ENCODE peak calls at places on chromosome 3, in ten cellular contexts. E is AG10803, C is mucosa of descending colon, X is astrocyte of the spinal cord, J is breast epithelium, O is cardiac muscle cell, T is tibial artery, N is mammary epithelial cell, R is WERI-Rb-1, U is A673. I is an unnamed sample.
A peak's percentile ranks its signal among the peaks of the same experiment; 100 is the strongest.

GRCh38 chr3:105518806-105519418 is 152.2 kb downstream of the ALCAM start:
- DNase-seq in N (peak; percentile 53), E (peak; percentile 69), X (peak; percentile 81), J (no peak), T (no peak), O (peak; percentile 80), C (no peak), R (peak; percentile 18), U (peak; percentile 83), I (no peak)

GRCh38 chr3:129971368-129972052 is 3.0 kb upstream of the TRH start:
- DNase-seq in E (no peak), X (no peak), T (no peak), O (no peak), J (no peak), C (no peak), R (no peak), U (no peak), N (no peak), I (no peak)

GRCh38 chr3:107430214-107431047 is 53.2 kb downstream of the CCDC54 start:
- DNase-seq in J (no peak), U (peak; percentile 21), C (no peak), E (peak; percentile 55), T (no peak), R (no peak), O (peak; percentile 54), X (peak; percentile 47), N (no peak), I (no peak)

GRCh38 chr3:160885791-160886286 is 129.8 kb downstream of the PPM1L start:
- DNase-seq in T (no peak), C (peak; percentile 58), E (peak; percentile 22), N (no peak), J (no peak), X (peak; percentile 53), R (peak; percentile 92), O (peak; percentile 88), U (peak; percentile 76), I (peak; percentile 82)

GRCh38 chr3:33186524-33187367 is 31.9 kb downstream of the SUSD5 start:
- DNase-seq in U (no peak), C (no peak), R (no peak), T (no peak), E (no peak), J (no peak), O (peak; percentile 6), X (peak; percentile 64), N (peak; percentile 71), I (no peak)

GRCh38 chr3:64548200-64548889 is 139.5 kb downstream of the ADAMTS9 start:
- DNase-seq in E (peak; percentile 73), R (no peak), N (no peak), J (peak; percentile 69), X (peak; percentile 47), T (peak; percentile 88), O (peak; percentile 85), C (peak; percentile 46), U (no peak), I (peak; percentile 65)

GRCh38 chr3:37500518-37500917 is 326.1 kb upstream of the LRRFIP2 start:
- DNase-seq in J (no peak), E (no peak), C (no peak), T (no peak), N (no peak), R (no peak), O (no peak), U (no peak), X (no peak), I (no peak)

GRCh38 chr3:122991236-122991985 is 36.2 kb downstream of the SEMA5B start:
- DNase-seq in T (no peak), E (no peak), X (no peak), U (no peak), N (no peak), J (no peak), C (no peak), O (no peak), R (no peak), I (no peak)

GRCh38 chr3:157067114-157067513 is 92.8 kb downstream of the CCNL1 start:
- DNase-seq in X (no peak), O (no peak), N (no peak), E (no peak), R (no peak), J (no peak), T (no peak), U (no peak), C (no peak), I (no peak)

GRCh38 chr3:114451561-114452018 is 157.8 kb downstream of the TIGIT start:
- DNase-seq in N (peak; percentile 42), R (no peak), J (no peak), T (no peak), O (peak; percentile 39), X (peak; percentile 44), C (no peak), E (no peak), U (no peak), I (peak; percentile 23)

GRCh38 chr3:136979204-136979603 is 21.4 kb downstream of the IL20RB start:
- DNase-seq in J (no peak), X (no peak), R (no peak), C (no peak), U (no peak), T (no peak), O (no peak), E (no peak), N (no peak), I (no peak)

GRCh38 chr3:42658091-42658770 is 4.7 kb downstream of the ZBTB47 start:
- DNase-seq in T (peak; percentile 67), U (no peak), O (no peak), C (no peak), E (no peak), J (no peak), X (no peak), N (no peak), R (no peak), I (no peak)

GRCh38 chr3:155070316-155070715 is 9.8 kb upstream of the MME start:
- DNase-seq in U (no peak), J (no peak), O (no peak), X (peak; percentile 33), C (no peak), T (no peak), N (no peak), R (no peak), E (no peak), I (no peak)

GRCh38 chr3:83354205-83354604 is 1592.8 kb upstream of the GBE1 start:
- DNase-seq in U (no peak), N (no peak), R (no peak), C (no peak), T (no peak), O (no peak), J (no peak), E (no peak), X (no peak), I (no peak)
- H3K4me3 ChIP-seq in U (no peak overlapping the region), N (no peak overlapping the region), R (no peak overlapping the region), C (no peak overlapping the region), T (no peak overlapping the region), O (no peak overlapping the region), J (no peak overlapping the region), E (no peak overlapping the region), X (no peak overlapping the region), I (no peak overlapping the region)

GRCh38 chr3:192915724-192916123 is 1.9 kb downstream of the MB21D2 start:
- DNase-seq in E (no peak), N (no peak), U (no peak), J (no peak), C (no peak), R (no peak), T (no peak), X (no peak), O (no peak), I (no peak)

GRCh38 chr3:192918275-192918588 is 576 bp upstream of the MB21D2 start:
- DNase-seq in J (no peak), N (no peak), R (no peak), C (no peak), T (no peak), O (no peak), E (no peak), U (no peak), X (no peak), I (no peak)

GRCh38 chr3:192916455-192917257 is 1.0 kb downstream of the MB21D2 start:
- DNase-seq in U (peak; percentile 91), N (peak; percentile 63), X (peak; percentile 77), J (peak; percentile 65), R (peak; percentile 41), E (peak; percentile 76), O (peak; percentile 71), C (peak; percentile 71), T (peak; percentile 85), I (peak; percentile 77)

GRCh38 chr3:192917508-192918274 is at the start of gene MB21D2:
- DNase-seq in X (peak; percentile 90), E (peak; percentile 86), R (peak; percentile 70), J (peak; percentile 58), C (peak; percentile 82), N (peak; percentile 80), U (peak; percentile 91), O (peak; percentile 93), T (peak; percentile 88), I (peak; percentile 82)

GRCh38 chr3:192917258-192917507 is 473 bp downstream of the MB21D2 start:
- DNase-seq in U (no peak), C (peak; percentile 51), N (no peak), X (no peak), T (no peak), E (no peak), O (no peak), J (no peak), R (no peak), I (no peak)
- TF ChIP-seq CTCF in U (no peak), C (no peak), N (no peak), X (no peak), T (no peak), E (no peak), O (no peak), J (no peak), R (no peak), I (no peak)

GRCh38 chr3:100796556-100796955 is 87.3 kb downstream of the TFG start:
- DNase-seq in T (no peak), O (peak; percentile 50), J (no peak), E (peak; percentile 43), R (no peak), U (peak; percentile 51), C (no peak), N (peak; percentile 19), X (peak; percentile 53), I (no peak)
- H3K4me3 ChIP-seq in T (no peak overlapping the region), O (no peak overlapping the region), J (no peak overlapping the region), E (no peak overlapping the region), R (no peak overlapping the region), U (no peak overlapping the region), C (no peak overlapping the region), N (no peak overlapping the region), X (no peak overlapping the region), I (no peak overlapping the region)

GRCh38 chr3:128845119-128845518 is 34.3 kb upstream of the ACAD9 start:
- DNase-seq in R (peak; percentile 58), E (no peak), U (no peak), C (no peak), O (no peak), T (no peak), J (no peak), X (no peak), N (no peak), I (no peak)

GRCh38 chr3:128846501-128846900 is 32.9 kb upstream of the ACAD9 start:
- DNase-seq in E (no peak), U (no peak), N (no peak), X (no peak), O (no peak), R (no peak), C (peak; percentile 34), T (no peak), J (no peak), I (no peak)

GRCh38 chr3:128844502-128844901 is 34.9 kb upstream of the ACAD9 start:
- DNase-seq in O (no peak), N (no peak), C (no peak), X (no peak), T (no peak), E (no peak), J (no peak), R (no peak), U (no peak), I (no peak)

GRCh38 chr3:128847631-128848370 is 31.6 kb upstream of the ACAD9 start:
- DNase-seq in U (no peak), N (no peak), O (no peak), X (no peak), T (no peak), E (no peak), C (no peak), J (no peak), R (no peak), I (no peak)

GRCh38 chr3:128845695-128846491 is 33.5 kb upstream of the ACAD9 start:
- DNase-seq in C (peak; percentile 89), T (peak; percentile 89), E (peak; percentile 68), R (peak; percentile 86), N (peak; percentile 59), J (peak; percentile 79), O (peak; percentile 83), X (peak; percentile 60), U (peak; percentile 83), I (peak; percentile 92)
- TF ChIP-seq CTCF in C (peak; percentile 60), T (peak; percentile 64), E (peak; percentile 52), R (peak; percentile 75), N (peak; percentile 52), J (peak; percentile 59), O (peak; percentile 66), X (peak; percentile 42), U (peak; percentile 53), I (peak; percentile 73)